ENCODE peak calls at places on chromosomes 12 and 14, in five cellular contexts. One of them, this sample, is unnamed.

GRCh38 chr12:34400986-34401658 is 378.8 kb downstream of the ALG10 start:
- DNase-seq in SK-N-SH: peak
- DNase-seq in GM12878: no peak
- DNase-seq in HepG2: no peak
- DNase-seq in K562: no peak
- DNase-seq in this sample: no peak

GRCh38 chr14:54252072-54252730 is 144.6 kb upstream of the CDKN3 start:
- DNase-seq in GM12878: no peak
- DNase-seq in SK-N-SH: no peak
- DNase-seq in HepG2: peak
- DNase-seq in K562: no peak
- DNase-seq in this sample: no peak

GRCh38 chr14:57085801-57086200 is 182.9 kb downstream of the EXOC5 start:
- DNase-seq in GM12878: no peak
- DNase-seq in HepG2: no peak
- DNase-seq in K562: no peak
- DNase-seq in SK-N-SH: peak
- DNase-seq in this sample: no peak

GRCh38 chr12:113874999-113875561 is 91.0 kb downstream of the RBM19 start:
- DNase-seq in K562: no peak
- DNase-seq in SK-N-SH: no peak
- DNase-seq in HepG2: no peak
- DNase-seq in GM12878: no peak
- DNase-seq in this sample: no peak

GRCh38 chr14:90596733-90597132 is 199.9 kb downstream of the CALM1 start:
- DNase-seq in K562: no peak
- DNase-seq in SK-N-SH: no peak
- DNase-seq in HepG2: no peak
- DNase-seq in GM12878: no peak
- DNase-seq in this sample: no peak

GRCh38 chr12:111799758-111800157 is 33.0 kb downstream of the ALDH2 start:
- DNase-seq in SK-N-SH: no peak
- DNase-seq in K562: no peak
- DNase-seq in HepG2: no peak
- DNase-seq in GM12878: no peak
- DNase-seq in this sample: no peak

GRCh38 chr12:21989819-21990412 is 48.7 kb upstream of the ABCC9 start:
- DNase-seq in K562: peak
- DNase-seq in GM12878: no peak
- DNase-seq in SK-N-SH: peak
- DNase-seq in HepG2: peak
- DNase-seq in this sample: peak

GRCh38 chr12:116222358-116222757 is 55.1 kb downstream of the MED13L start:
- DNase-seq in K562: peak
- DNase-seq in SK-N-SH: no peak
- DNase-seq in GM12878: no peak
- DNase-seq in HepG2: peak
- DNase-seq in this sample: peak

GRCh38 chr14:92668266-92668973 is 80.0 kb downstream of the LGMN start:
- DNase-seq in K562: no peak
- DNase-seq in SK-N-SH: no peak
- DNase-seq in HepG2: no peak
- DNase-seq in GM12878: no peak
- DNase-seq in this sample: no peak

GRCh38 chr12:122138181-122138580 is 35.8 kb downstream of the IL31 start:
- DNase-seq in GM12878: no peak
- DNase-seq in HepG2: no peak
- DNase-seq in SK-N-SH: no peak
- DNase-seq in K562: no peak
- DNase-seq in this sample: no peak

GRCh38 chr12:122139266-122139665 is 34.8 kb downstream of the IL31 start:
- DNase-seq in HepG2: no peak
- DNase-seq in K562: no peak
- DNase-seq in SK-N-SH: no peak
- DNase-seq in GM12878: no peak
- DNase-seq in this sample: no peak

GRCh38 chr12:122137229-122137628 is 36.8 kb downstream of the IL31 start:
- DNase-seq in SK-N-SH: no peak
- DNase-seq in HepG2: no peak
- DNase-seq in K562: peak
- DNase-seq in GM12878: no peak
- DNase-seq in this sample: no peak

GRCh38 chr12:122138616-122139015 is 35.4 kb downstream of the IL31 start:
- DNase-seq in HepG2: no peak
- DNase-seq in K562: no peak
- DNase-seq in SK-N-SH: no peak
- DNase-seq in GM12878: no peak
- DNase-seq in this sample: no peak

DNA sequence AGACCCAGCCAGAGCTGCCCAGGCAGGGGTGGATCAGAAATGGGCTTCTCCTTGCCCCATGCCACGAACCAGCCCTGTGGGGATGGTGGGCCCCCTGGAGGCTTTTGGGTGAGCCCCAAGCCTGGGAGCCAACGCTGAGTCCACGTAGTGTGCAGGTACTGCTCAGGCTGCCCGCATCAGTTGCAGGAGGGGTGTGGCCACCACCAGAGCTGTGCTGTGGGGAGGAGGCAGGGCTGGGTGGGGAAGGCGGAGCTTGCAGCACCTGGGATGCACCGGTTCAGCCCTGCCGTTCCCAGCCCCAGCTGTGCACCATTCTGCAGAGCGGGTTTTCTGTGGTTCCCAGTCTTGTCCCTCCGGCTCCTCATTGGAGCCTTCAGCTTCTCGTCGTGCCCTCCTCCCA is 36.3 kb downstream of the IL31 start:
- DNase-seq in K562: peak
- DNase-seq in SK-N-SH: no peak
- DNase-seq in HepG2: no peak
- DNase-seq in GM12878: no peak
- DNase-seq in this sample: no peak
- TF ChIP-seq REST in K562: no peak
- TF ChIP-seq REST in SK-N-SH: no peak
- TF ChIP-seq REST in HepG2: no peak
- TF ChIP-seq REST in GM12878: no peak
- TF ChIP-seq REST in this sample: no peak

DNA sequence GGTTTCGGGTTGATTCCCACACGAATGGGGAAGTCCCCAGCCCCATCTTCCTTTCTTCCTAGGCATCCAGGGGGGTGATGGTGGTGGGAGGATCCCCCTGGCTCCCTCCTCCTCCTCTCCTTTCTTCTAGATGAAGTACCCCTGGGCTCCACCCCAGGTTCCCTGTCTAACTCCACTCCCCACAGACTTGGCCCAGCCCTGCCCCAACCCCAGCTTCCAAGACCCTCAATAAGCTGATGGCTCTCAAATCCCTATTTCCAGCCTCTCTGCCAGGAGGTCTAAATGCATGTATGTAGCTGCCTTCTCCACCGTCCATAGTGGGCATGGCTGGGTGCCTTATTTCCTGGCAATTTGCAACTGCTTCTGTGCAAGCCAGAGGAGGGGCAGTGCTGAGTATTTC is 383.7 kb downstream of the BCL11B start:
- DNase-seq in SK-N-SH: no peak
- DNase-seq in GM12878: no peak
- DNase-seq in HepG2: no peak
- DNase-seq in K562: no peak
- DNase-seq in this sample: no peak
- TF ChIP-seq GABPA in SK-N-SH: no peak
- TF ChIP-seq GABPA in GM12878: no peak
- TF ChIP-seq GABPA in HepG2: no peak
- TF ChIP-seq GABPA in K562: no peak
- TF ChIP-seq GABPA in this sample: no peak

GRCh38 chr12:96070670-96071279 is 35.4 kb upstream of the LTA4H start:
- DNase-seq in HepG2: peak
- DNase-seq in SK-N-SH: peak
- DNase-seq in K562: peak
- DNase-seq in GM12878: peak
- DNase-seq in this sample: no peak
- TF ChIP-seq CTCF in HepG2: peak
- TF ChIP-seq CTCF in SK-N-SH: no peak
- TF ChIP-seq CTCF in K562: peak
- TF ChIP-seq CTCF in GM12878: peak
- TF ChIP-seq CTCF in this sample: no peak

GRCh38 chr14:55689971-55690871 is 110.2 kb downstream of the KTN1 start:
- DNase-seq in HepG2: no peak
- DNase-seq in GM12878: no peak
- DNase-seq in SK-N-SH: no peak
- DNase-seq in K562: no peak
- DNase-seq in this sample: peak

GRCh38 chr14:55691659-55692058 is 111.7 kb downstream of the KTN1 start:
- DNase-seq in K562: no peak
- DNase-seq in SK-N-SH: no peak
- DNase-seq in GM12878: no peak
- DNase-seq in HepG2: no peak
- DNase-seq in this sample: no peak

GRCh38 chr14:55686713-55687112 is 106.7 kb downstream of the KTN1 start:
- DNase-seq in GM12878: no peak
- DNase-seq in K562: no peak
- DNase-seq in HepG2: no peak
- DNase-seq in SK-N-SH: no peak
- DNase-seq in this sample: no peak

GRCh38 chr14:55684956-55685584 is 105.1 kb downstream of the KTN1 start:
- DNase-seq in GM12878: no peak
- DNase-seq in HepG2: no peak
- DNase-seq in SK-N-SH: no peak
- DNase-seq in K562: no peak
- DNase-seq in this sample: no peak

DNA sequence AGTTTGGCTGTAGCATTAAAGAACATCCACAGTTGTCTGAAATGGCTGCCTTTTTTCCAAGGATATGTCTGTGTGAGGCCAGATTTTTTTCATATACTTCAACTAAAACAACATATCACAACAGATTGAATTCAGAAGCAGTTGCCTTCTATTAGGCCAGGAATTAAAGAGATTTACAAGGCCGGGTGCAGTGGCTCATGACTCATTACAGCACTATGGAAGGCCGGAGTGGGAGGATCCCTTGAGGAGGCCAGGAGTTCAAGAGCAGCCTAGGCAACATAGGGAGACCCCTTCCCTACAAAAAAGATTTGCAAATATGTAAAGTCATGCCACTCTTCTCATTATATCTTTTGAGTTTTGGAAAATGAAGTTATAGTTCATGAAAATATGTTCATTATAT is 108.6 kb downstream of the KTN1 start:
- DNase-seq in SK-N-SH: no peak
- DNase-seq in HepG2: no peak
- DNase-seq in GM12878: no peak
- DNase-seq in K562: no peak
- DNase-seq in this sample: no peak
- TF ChIP-seq REST in SK-N-SH: no peak
- TF ChIP-seq REST in HepG2: no peak
- TF ChIP-seq REST in GM12878: no peak
- TF ChIP-seq REST in K562: no peak
- TF ChIP-seq REST in this sample: no peak

This sample was measured in HL-60.